ENCODE peak calls at places on chromosomes 1 and 21, in six cellular contexts. N, L, J, P, C and K are unnamed samples.

GRCh38 chr1:94063379-94063778 is 57.6 kb downstream of the ABCA4 start:
- DNase-seq in N (no peak), L (peak), J (peak), P (peak), C (no peak), K (peak)

GRCh38 chr1:209202826-209203439 is 380.6 kb upstream of the CAMK1G start:
- DNase-seq in N (peak), L (no peak), J (peak), P (peak), C (no peak), K (peak)

GRCh38 chr1:198102454-198102791 is 54.4 kb upstream of the NEK7 start:
- DNase-seq in N (peak), L (no peak), J (peak), P (no peak), C (no peak), K (no peak)

GRCh38 chr1:85447000-85447943 is 17.7 kb downstream of the DDAH1 start:
- DNase-seq in N (no peak), L (no peak), J (no peak), P (no peak), C (no peak), K (no peak)

GRCh38 chr21:33069645-33069993 is 322 bp upstream of the OLIG1 start:
- DNase-seq in N (no peak), L (no peak), J (no peak), P (no peak), C (no peak), K (no peak)

GRCh38 chr1:34863501-34863900 is 4.0 kb upstream of the SMIM12 start:
- DNase-seq in N (no peak), L (no peak), J (no peak), P (peak), C (no peak), K (no peak)

GRCh38 chr21:36554411-36555157 is 74.7 kb upstream of the CLDN14 start:
- DNase-seq in N (no peak), L (no peak), J (no peak), P (no peak), C (no peak), K (no peak)

GRCh38 chr1:35345439-35345981 is 77.0 kb downstream of the ZMYM4 start:
- DNase-seq in N (no peak), L (no peak), J (no peak), P (no peak), C (no peak), K (no peak)

GRCh38 chr1:233367057-233367759 is 39.7 kb downstream of the MAP3K21 start:
- DNase-seq in N (no peak), L (no peak), J (no peak), P (no peak), C (no peak), K (no peak)

GRCh38 chr1:70718086-70718630 is 307.1 kb downstream of the CTH start:
- DNase-seq in N (no peak), L (no peak), J (no peak), P (no peak), C (no peak), K (no peak)

GRCh38 chr1:77015748-77016341 is 148.6 kb downstream of the ST6GALNAC5 start:
- DNase-seq in N (no peak), L (no peak), J (no peak), P (no peak), C (no peak), K (peak)

GRCh38 chr1:8281843-8282509 is 35.9 kb upstream of the SLC45A1 start:
- DNase-seq in N (peak), L (no peak), J (no peak), P (no peak), C (no peak), K (peak)

GRCh38 chr1:44250113-44250781 is 37.0 kb downstream of the DMAP1 start:
- DNase-seq in N (no peak), L (peak), J (no peak), P (peak), C (no peak), K (no peak)

GRCh38 chr1:159000627-159001026 is 9.1 kb upstream of the IFI16 start:
- DNase-seq in N (peak), L (peak), J (peak), P (peak), C (peak), K (peak)

GRCh38 chr1:201324821-201325677 is 41.7 kb downstream of the PKP1 start:
- DNase-seq in N (no peak), L (peak), J (no peak), P (no peak), C (no peak), K (no peak)

GRCh38 chr1:197750366-197750765 is 24.9 kb downstream of the DENND1B start:
- DNase-seq in N (no peak), L (no peak), J (no peak), P (no peak), C (no peak), K (no peak)

GRCh38 chr1:235758931-235759330 is 107.8 kb downstream of the LYST start:
- DNase-seq in N (no peak), L (no peak), J (no peak), P (no peak), C (no peak), K (peak)

GRCh38 chr1:116764906-116765862 is 11.0 kb downstream of the CD2 start:
- DNase-seq in N (no peak), L (no peak), J (no peak), P (no peak), C (no peak), K (no peak)